ENCODE peak calls at places on chromosome 22, in nine cellular contexts. K, D, V, R, A, W, G, L and Z are unnamed samples.

GRCh38 chr22:34236527-34236926 is 316.3 kb upstream of the LARGE1 start:
- DNase-seq in A (no peak), G (no peak), L (no peak), D (no peak), V (no peak), R (no peak), K (no peak), W (peak; percentile 63), Z (no peak)

GRCh38 chr22:32493551-32493950 is 18.9 kb downstream of the FBXO7 start:
- DNase-seq in A (no peak), V (no peak), R (no peak), K (no peak), D (no peak), L (no peak), W (no peak), G (no peak), Z (no peak)

GRCh38 chr22:45237065-45237990 is 3.4 kb downstream of the KIAA0930 start:
- DNase-seq in K (no peak), D (no peak), R (no peak), W (no peak), G (no peak), V (no peak), L (no peak), A (no peak), Z (no peak)

GRCh38 chr22:20009018-20009482 is 7.6 kb downstream of the ARVCF start:
- DNase-seq in L (no peak), R (no peak), G (no peak), D (no peak), K (no peak), V (peak; percentile 53), W (no peak), A (no peak), Z (no peak)

GRCh38 chr22:31613904-31614296 is 48.1 kb downstream of the PISD start:
- DNase-seq in A (no peak), V (no peak), D (no peak), K (no peak), R (no peak), G (no peak), L (no peak), W (no peak), Z (no peak)

GRCh38 chr22:49137216-49137840 is 690.3 kb downstream of the BRD1 start:
- DNase-seq in G (no peak), R (no peak), L (no peak), D (no peak), K (no peak), A (no peak), W (no peak), V (no peak), Z (no peak)

GRCh38 chr22:27331526-27332281 is 469.9 kb downstream of the MN1 start:
- DNase-seq in G (peak; percentile 43), D (peak; percentile 74), A (peak; percentile 84), L (peak; percentile 63), W (peak; percentile 46), K (no peak), R (no peak), V (peak; percentile 81), Z (peak; percentile 86)

GRCh38 chr22:27919943-27920755 is 1.1 kb upstream of the PITPNB start:
- DNase-seq in G (peak; percentile 10), K (no peak), W (no peak), L (peak; percentile 60), D (peak; percentile 76), A (peak; percentile 85), R (no peak), V (peak; percentile 25), Z (peak; percentile 81)

GRCh38 chr22:24323233-24323632 is 52.6 kb downstream of the SPECC1L start:
- DNase-seq in D (no peak), R (no peak), G (no peak), W (no peak), K (no peak), V (peak; percentile 67), A (no peak), L (no peak), Z (no peak)

GRCh38 chr22:17077255-17077654 is 7.5 kb upstream of the IL17RA start:
- DNase-seq in L (no peak), D (no peak), W (no peak), R (no peak), K (no peak), G (no peak), A (peak; percentile 37), V (no peak), Z (no peak)

GRCh38 chr22:23075050-23075449 is 4.7 kb downstream of the GNAZ start:
- DNase-seq in W (peak; percentile 3), G (no peak), D (no peak), V (no peak), L (no peak), R (no peak), K (no peak), A (no peak), Z (no peak)

GRCh38 chr22:20466659-20467379 is 28.8 kb downstream of the KLHL22 start:
- DNase-seq in G (no peak), A (no peak), V (no peak), L (no peak), K (no peak), W (no peak), R (no peak), D (no peak), Z (no peak)

GRCh38 chr22:27122561-27122960 is 465.2 kb downstream of the MIAT start:
- DNase-seq in R (no peak), W (no peak), V (no peak), G (no peak), A (no peak), K (no peak), L (no peak), D (no peak), Z (no peak)

GRCh38 chr22:27157090-27157489 is 499.7 kb downstream of the MIAT start:
- DNase-seq in A (no peak), W (no peak), G (no peak), R (no peak), K (no peak), L (no peak), V (no peak), D (no peak), Z (no peak)

GRCh38 chr22:27393371-27393770 is 408.2 kb downstream of the MN1 start:
- DNase-seq in K (no peak), G (no peak), D (no peak), L (no peak), W (no peak), A (no peak), V (no peak), R (no peak), Z (no peak)

GRCh38 chr22:34696557-34696956 is 369.4 kb upstream of the ISX start:
- DNase-seq in D (no peak), K (no peak), L (peak; percentile 28), W (no peak), R (no peak), A (no peak), V (no peak), G (no peak), Z (peak; percentile 80)

GRCh38 chr22:28188480-28188879 is 269.4 kb upstream of the PITPNB start:
- DNase-seq in D (no peak), A (no peak), G (no peak), V (no peak), W (no peak), R (no peak), K (no peak), L (peak; percentile 43), Z (no peak)

GRCh38 chr22:32389685-32390084 is 22.4 kb downstream of the RTCB start:
- DNase-seq in G (no peak), R (no peak), K (no peak), W (no peak), A (peak; percentile 20), L (no peak), V (peak; percentile 24), D (no peak), Z (peak; percentile 23)

GRCh38 chr22:35230839-35231584 is 26.3 kb upstream of the HMGXB4 start:
- DNase-seq in R (no peak), K (no peak), V (peak; percentile 7), D (no peak), G (no peak), W (no peak), L (no peak), A (no peak), Z (no peak)

GRCh38 chr22:29944339-29944738 is 61.4 kb downstream of the MTMR3 start:
- DNase-seq in W (no peak), R (no peak), L (no peak), G (no peak), D (no peak), V (no peak), K (no peak), A (no peak), Z (no peak)
- H3K4me1 ChIP-seq in W (peaks cover 68% of the 10 kb centered on the region), R (peaks cover 5% of the 10 kb centered on the region), L (peaks cover 2% of the 10 kb centered on the region), G (peaks cover 20% of the 10 kb centered on the region), D (peaks cover 74% of the 10 kb centered on the region), V (peaks cover 32% of the 10 kb centered on the region), K (peaks cover 10% of the 10 kb centered on the region), A (peaks cover 1% of the 10 kb centered on the region), Z (peaks cover 8% of the 10 kb centered on the region)

GRCh38 chr22:42883970-42884369 is 26.9 kb upstream of the ARFGAP3 start:
- DNase-seq in D (no peak), G (no peak), V (no peak), A (no peak), W (no peak), K (no peak), L (no peak), R (no peak), Z (no peak)
- H3K27ac ChIP-seq in D (no peak overlapping the region), G (no peak overlapping the region), V (no peak overlapping the region), A (no peak overlapping the region), W (no peak overlapping the region), K (no peak overlapping the region), L (no peak overlapping the region), R (no peak overlapping the region), Z (no peak overlapping the region)

GRCh38 chr22:50621948-50622722 is 5.8 kb downstream of the ARSA start:
- DNase-seq in G (no peak), V (peak; percentile 16), A (no peak), R (no peak), L (peak; percentile 36), K (no peak), D (no peak), W (no peak), Z (no peak)

GRCh38 chr22:50622723-50623327 is 5.1 kb downstream of the ARSA start:
- DNase-seq in D (peak; percentile 58), R (no peak), V (peak; percentile 12), A (no peak), G (no peak), K (no peak), L (peak; percentile 41), W (no peak), Z (no peak)

GRCh38 chr22:50620861-50621490 is 7.0 kb downstream of the ARSA start:
- DNase-seq in G (no peak), L (no peak), V (no peak), A (no peak), R (peak; percentile 66), D (no peak), K (no peak), W (no peak), Z (no peak)

GRCh38 chr22:50624347-50625130 is 3.4 kb downstream of the ARSA start:
- DNase-seq in L (no peak), D (no peak), W (no peak), R (no peak), V (no peak), G (no peak), K (no peak), A (no peak), Z (no peak)

GRCh38 chr22:50621491-50621880 is 6.5 kb downstream of the ARSA start:
- DNase-seq in G (no peak), D (no peak), W (no peak), K (no peak), L (peak; percentile 18), V (peak; percentile 13), R (peak; percentile 39), A (no peak), Z (no peak)
- H3K4me1 ChIP-seq in G (peaks cover 9% of the 10 kb centered on the region), D (peaks cover 16% of the 10 kb centered on the region), W (peaks cover 36% of the 10 kb centered on the region), K (peaks cover 7% of the 10 kb centered on the region), L (peaks cover 9% of the 10 kb centered on the region), V (no peaks in the 10 kb centered on the region), R (peaks cover 25% of the 10 kb centered on the region), A (peaks cover 7% of the 10 kb centered on the region), Z (peaks cover 10% of the 10 kb centered on the region)

GRCh38 chr22:47388778-47389177 is 626.3 kb downstream of the TBC1D22A start:
- DNase-seq in V (no peak), K (no peak), G (no peak), D (peak; percentile 48), W (no peak), R (no peak), L (no peak), A (no peak), Z (no peak)
- H3K27ac ChIP-seq in V (no peak overlapping the region), K (no peak overlapping the region), G (no peak overlapping the region), D (no peak overlapping the region), W (no peak overlapping the region), R (no peak overlapping the region), L (no peak overlapping the region), A (no peak overlapping the region), Z (no peak overlapping the region)